ENCODE peak calls at places on chromosomes 2 and 18, in seven cellular contexts. P is ovary, Y is kidney epithelial cell, A is psoas muscle, H is stomach, Z is epithelial cell of esophagus, B is upper lobe of right lung. O is an unnamed sample.

GRCh38 chr2:42777883-42778805 is 14.2 kb upstream of the OXER1 start:
- DNase-seq in P (no peak), B (no peak), Z (no peak), A (no peak), H (no peak), Y (no peak), O (no peak)

GRCh38 chr2:39732492-39732891 is 46.6 kb downstream of the THUMPD2 start:
- DNase-seq in B (no peak), P (no peak), Z (no peak), H (no peak), Y (no peak), A (no peak), O (no peak)

GRCh38 chr2:182359027-182360011 is 67.5 kb downstream of the PDE1A start:
- DNase-seq in A (no peak), B (no peak), Y (no peak), H (no peak), Z (no peak), P (no peak), O (no peak)

GRCh38 chr18:79248495-79249078 is 147.1 kb upstream of the NFATC1 start:
- DNase-seq in B (no peak), H (no peak), A (no peak), Y (no peak), P (no peak), Z (peak; percentile 19), O (peak; percentile 7)

GRCh38 chr2:168002021-168002553 is 245.3 kb downstream of the STK39 start:
- DNase-seq in P (no peak), H (no peak), A (no peak), B (no peak), Y (peak; percentile 31), Z (peak; percentile 42), O (peak; percentile 52)

GRCh38 chr18:52764271-52764670 is 424.3 kb downstream of the DCC start:
- DNase-seq in B (no peak), A (no peak), Y (no peak), Z (no peak), P (no peak), H (no peak), O (no peak)

GRCh38 chr2:233593201-233593600 is 24.2 kb upstream of the UGT1A8 start:
- DNase-seq in Y (no peak), Z (no peak), B (no peak), H (no peak), A (no peak), P (no peak), O (no peak)

GRCh38 chr18:28177828-28178635 is 1.1 kb upstream of the CDH2 start:
- DNase-seq in Z (peak; percentile 45), P (peak; percentile 68), Y (no peak), H (peak; percentile 67), A (peak; percentile 56), B (peak; percentile 73), O (peak; percentile 10)

GRCh38 chr2:191206613-191207471 is 38.4 kb upstream of the MYO1B start:
- DNase-seq in P (no peak), B (no peak), H (no peak), Z (peak; percentile 46), Y (no peak), A (no peak), O (peak; percentile 52)

GRCh38 chr2:188811522-188811921 is 162.7 kb upstream of the COL3A1 start:
- DNase-seq in H (no peak), Z (peak; percentile 84), B (no peak), Y (no peak), P (no peak), A (no peak), O (peak; percentile 84)

GRCh38 chr2:40204268-40204667 is 247.6 kb downstream of the SLC8A1 start:
- DNase-seq in H (no peak), Z (no peak), A (no peak), P (no peak), Y (no peak), B (no peak), O (no peak)

GRCh38 chr18:13454363-13455150 is 236.0 kb downstream of the LDLRAD4 start:
- DNase-seq in Y (no peak), H (peak; percentile 8), A (no peak), Z (no peak), P (no peak), B (no peak), O (no peak)

GRCh38 chr2:53631313-53632125 is 136.1 kb upstream of the CHAC2 start:
- DNase-seq in P (no peak), H (no peak), Z (no peak), A (no peak), B (no peak), Y (no peak), O (no peak)

GRCh38 chr2:19800796-19801195 is 101.0 kb downstream of the TTC32 start:
- DNase-seq in B (no peak), Z (no peak), P (no peak), A (no peak), Y (no peak), H (no peak), O (no peak)

GRCh38 chr2:24304098-24304497 is 56.2 kb downstream of the ITSN2 start:
- DNase-seq in Y (peak; percentile 4), A (peak; percentile 90), Z (peak; percentile 84), B (peak; percentile 70), P (peak; percentile 77), H (no peak), O (peak; percentile 67)
- H3K4me3 ChIP-seq in Y (no peak overlapping the region), A (no peak overlapping the region), Z (no peak overlapping the region), B (no peak overlapping the region), P (no peak overlapping the region), H (no peak overlapping the region), O (no peak overlapping the region)

GRCh38 chr2:57760448-57760847 is 286.2 kb upstream of the VRK2 start:
- DNase-seq in H (no peak), B (no peak), Z (no peak), P (no peak), A (no peak), Y (no peak), O (no peak)

GRCh38 chr2:57759822-57760300 is 286.7 kb upstream of the VRK2 start:
- DNase-seq in H (peak; percentile 86), A (peak; percentile 89), P (peak; percentile 91), B (peak; percentile 88), Y (peak; percentile 19), Z (peak; percentile 77), O (peak; percentile 49)

GRCh38 chr2:57758686-57759085 is 287.9 kb upstream of the VRK2 start:
- DNase-seq in Y (no peak), B (no peak), A (no peak), P (no peak), Z (no peak), H (no peak), O (no peak)

GRCh38 chr2:57753636-57754035 is 293.0 kb upstream of the VRK2 start:
- DNase-seq in H (no peak), A (no peak), B (no peak), P (no peak), Z (no peak), Y (no peak), O (no peak)

DNA sequence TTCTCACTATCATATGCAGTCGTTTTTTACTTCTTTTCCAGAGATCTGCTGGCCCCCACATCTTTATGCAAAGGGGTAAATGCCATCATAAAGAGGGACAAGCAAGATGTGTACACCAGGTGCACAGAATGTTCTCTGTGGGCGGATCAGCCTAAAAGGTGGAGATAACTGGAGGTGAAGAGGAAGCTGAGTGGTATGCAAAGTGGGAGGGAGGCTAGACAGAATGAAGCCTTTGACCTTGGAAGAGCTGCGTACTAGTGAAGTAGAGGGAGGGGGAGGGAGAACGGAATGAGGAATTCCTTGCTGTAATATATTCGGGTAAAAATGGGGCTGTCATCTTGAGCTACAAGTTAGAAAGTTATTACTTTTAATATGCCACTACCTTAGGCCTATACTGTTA is 287.5 kb upstream of the VRK2 start:
- DNase-seq in A (no peak), P (no peak), Z (no peak), Y (no peak), H (no peak), B (no peak), O (no peak)
- H3K4me3 ChIP-seq in A (no peak overlapping the region), P (no peak overlapping the region), Z (no peak overlapping the region), Y (no peak overlapping the region), H (no peak overlapping the region), B (no peak overlapping the region), O (no peak overlapping the region)

GRCh38 chr18:58592223-58593214 is 36.4 kb downstream of the ALPK2 start:
- DNase-seq in B (no peak), Y (no peak), A (no peak), P (no peak), H (no peak), Z (no peak), O (peak; percentile 11)
- H3K4me3 ChIP-seq in B (no peak overlapping the region), Y (no peak overlapping the region), A (no peak overlapping the region), P (no peak overlapping the region), H (no peak overlapping the region), Z (no peak overlapping the region), O (no peak overlapping the region)

DNA sequence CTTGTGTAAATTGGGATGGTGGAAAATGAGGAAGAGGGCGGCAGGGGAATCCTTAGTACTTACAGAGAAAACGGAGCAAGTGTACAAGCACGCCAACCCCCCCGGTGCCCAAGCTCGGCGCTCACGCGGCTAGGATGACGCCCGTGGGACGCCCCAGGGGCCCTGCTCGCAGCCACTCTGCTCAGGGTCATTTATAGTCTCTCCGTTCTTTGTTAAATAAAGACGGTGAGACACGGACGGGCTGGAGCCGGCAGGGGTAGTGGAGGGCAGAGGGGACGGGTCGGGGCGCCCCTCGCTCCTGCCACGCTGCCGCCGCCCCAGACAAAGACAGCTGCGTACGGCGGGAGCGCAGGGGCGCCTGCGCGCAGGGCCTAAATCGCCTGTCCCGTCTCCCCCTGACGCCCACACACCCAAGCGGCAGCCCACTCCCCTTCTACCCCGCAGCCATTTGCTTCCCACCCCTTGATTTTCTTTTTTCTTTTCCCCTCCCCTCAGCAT is 37.8 kb downstream of the PCBP1 start:
- DNase-seq in P (peak; percentile 83), Z (no peak), Y (no peak), H (peak; percentile 61), A (peak; percentile 85), B (peak; percentile 88), O (no peak)
- H3K4me3 ChIP-seq in P (peak overlapping the region; percentile 76), Z (peak overlapping the region; percentile 55), Y (peak overlapping the region; percentile 40), H (peak overlapping the region; percentile 61), A (peak overlapping the region; percentile 83), B (peak overlapping the region; percentile 66), O (peak overlapping the region; percentile 61)

GRCh38 chr2:72920317-72921087 is 3.2 kb downstream of the EMX1 start:
- DNase-seq in Y (no peak), P (no peak), Z (no peak), B (no peak), H (peak; percentile 20), A (no peak), O (no peak)
- H3K4me3 ChIP-seq in Y (no peak overlapping the region), P (no peak overlapping the region), Z (no peak overlapping the region), B (peak overlapping the region; percentile 19), H (peak overlapping the region; percentile 28), A (peak overlapping the region; percentile 51), O (no peak overlapping the region)

DNA sequence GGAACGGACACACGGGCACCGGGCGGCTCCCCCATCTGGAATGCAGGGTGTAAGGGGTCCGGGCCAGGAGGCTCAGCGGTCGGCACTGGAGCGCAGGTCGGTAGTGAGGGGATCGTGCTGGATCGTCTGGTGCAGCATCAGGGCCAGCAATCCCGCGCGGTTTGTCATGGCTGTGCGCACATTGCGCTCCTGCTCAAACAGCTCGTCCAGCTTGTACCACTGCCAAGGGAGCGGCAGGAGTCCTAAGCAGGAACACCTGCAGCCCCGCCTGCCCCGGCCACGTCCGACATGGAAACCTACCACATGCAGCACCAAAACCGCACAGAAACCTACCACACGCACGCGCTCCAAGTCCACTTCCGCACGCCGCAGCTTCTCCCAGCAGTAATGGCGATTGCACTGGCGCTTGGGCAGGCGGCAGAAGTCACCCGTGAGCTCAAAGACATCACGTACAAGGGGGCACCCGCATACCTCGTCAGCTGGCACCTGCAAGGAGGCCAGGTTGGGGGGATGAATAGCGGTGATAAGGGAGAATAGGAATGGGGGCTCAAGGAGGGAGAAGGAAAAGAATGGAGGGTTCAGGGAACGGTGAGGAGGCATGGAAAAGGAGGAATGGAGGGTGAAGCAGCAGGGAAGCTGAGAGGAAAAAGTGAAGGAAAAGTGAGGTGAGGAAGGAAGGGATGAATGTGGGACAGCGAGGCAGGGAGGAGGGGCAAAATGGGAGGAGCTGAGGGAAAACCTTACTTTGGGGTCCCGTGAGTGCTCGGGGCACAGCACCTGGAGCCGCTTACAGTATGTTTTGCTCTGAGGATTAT is 1.4 kb upstream of the MBD1 start:
- DNase-seq in H (no peak), A (peak; percentile 63), B (peak; percentile 69), Y (no peak), P (peak; percentile 58), Z (no peak), O (no peak)
- H3K4me3 ChIP-seq in H (no peak overlapping the region), A (peak overlapping the region; percentile 94), B (no peak overlapping the region), Y (no peak overlapping the region), P (no peak overlapping the region), Z (no peak overlapping the region), O (no peak overlapping the region)